ENCODE peak calls at places on chromosomes 7 and 10, in six cellular contexts. R is CD8-positive, alpha-beta T cell; M is heart right ventricle; Q is hepatocyte; U is A549; F is MM.1S. V is an unnamed sample.

GRCh38 chr10:103153302-103153759 is 39.7 kb downstream of the NT5C2 start:
- DNase-seq in R (no peak), M (no peak), Q (no peak), U (no peak), F (no peak), V (no peak)

GRCh38 chr7:91156326-91156725 is 107.9 kb upstream of the FZD1 start:
- DNase-seq in R (no peak), M (no peak), Q (no peak), U (no peak), F (no peak), V (no peak)

GRCh38 chr10:76356557-76356956 is 925.1 kb downstream of the LRMDA start:
- DNase-seq in R (no peak), M (no peak), Q (no peak), U (no peak), F (no peak), V (no peak)

GRCh38 chr7:105837765-105838241 is 38.6 kb downstream of the ATXN7L1 start:
- DNase-seq in R (no peak), M (peak), Q (no peak), U (no peak), F (no peak), V (peak)

GRCh38 chr7:129375221-129375938 is 58.9 kb upstream of the STRIP2 start:
- DNase-seq in R (no peak), M (no peak), Q (no peak), U (no peak), F (no peak), V (no peak)

GRCh38 chr10:83346216-83346910 is 792.9 kb upstream of the GHITM start:
- DNase-seq in R (no peak), M (no peak), Q (no peak), U (no peak), F (no peak), V (no peak)

GRCh38 chr10:103542764-103543616 is 49.5 kb downstream of the NEURL1 start:
- DNase-seq in R (peak), M (no peak), Q (peak), U (no peak), F (peak), V (no peak)

GRCh38 chr10:21242915-21243314 is 282.6 kb downstream of the SKIDA1 start:
- DNase-seq in R (no peak), M (no peak), Q (peak), U (no peak), F (no peak), V (no peak)

GRCh38 chr7:37462120-37462519 is 13.5 kb upstream of the ELMO1 start:
- DNase-seq in R (no peak), M (no peak), Q (no peak), U (no peak), F (no peak), V (no peak)

GRCh38 chr7:116113310-116113709 is 82.7 kb upstream of the TFEC start:
- DNase-seq in R (no peak), M (no peak), Q (no peak), U (no peak), F (no peak), V (no peak)

GRCh38 chr7:38863609-38864291 is 45.2 kb downstream of the VPS41 start:
- DNase-seq in R (no peak), M (no peak), Q (peak), U (no peak), F (no peak), V (no peak)

GRCh38 chr7:42103456-42103855 is 133.6 kb downstream of the GLI3 start:
- DNase-seq in R (no peak), M (no peak), Q (peak), U (no peak), F (no peak), V (no peak)

GRCh38 chr7:42103020-42103419 is 134.0 kb downstream of the GLI3 start:
- DNase-seq in R (no peak), M (no peak), Q (no peak), U (no peak), F (no peak), V (no peak)

GRCh38 chr7:42105541-42106349 is 131.3 kb downstream of the GLI3 start:
- DNase-seq in R (no peak), M (no peak), Q (no peak), U (no peak), F (no peak), V (no peak)

GRCh38 chr7:42104231-42104630 is 132.8 kb downstream of the GLI3 start:
- DNase-seq in R (no peak), M (no peak), Q (no peak), U (no peak), F (no peak), V (no peak)

DNA sequence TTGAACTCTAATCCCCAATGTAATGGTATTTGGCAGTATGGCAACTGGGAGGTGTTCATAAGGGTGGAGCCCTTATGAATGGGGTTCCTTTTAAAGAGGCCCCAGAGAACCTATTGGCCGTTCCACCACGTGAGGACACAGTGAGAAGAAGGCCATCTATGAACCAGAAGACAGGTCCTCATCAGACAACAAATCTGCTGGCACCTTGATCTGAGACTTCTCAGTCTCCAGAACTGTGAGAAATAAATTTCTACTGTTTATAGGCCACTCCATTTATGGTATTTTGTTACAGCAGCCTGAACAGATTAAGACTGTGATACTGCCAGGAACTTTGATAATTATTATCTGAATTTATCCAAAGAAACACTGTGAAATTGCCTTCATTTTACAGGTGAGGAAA is 132.3 kb downstream of the GLI3 start:
- DNase-seq in R (no peak), M (no peak), Q (no peak), U (no peak), F (no peak), V (no peak)
- H3K27ac ChIP-seq in R (no peak), M (no peak), Q (no peak), U (no peak), F (no peak), V (no peak)

GRCh38 chr7:55085511-55086412 is 66.9 kb downstream of the EGFR start:
- DNase-seq in R (no peak), M (no peak), Q (no peak), U (no peak), F (no peak), V (no peak)

GRCh38 chr7:55084307-55084706 is 65.5 kb downstream of the EGFR start:
- DNase-seq in R (no peak), M (no peak), Q (no peak), U (no peak), F (no peak), V (no peak)

GRCh38 chr7:55083206-55083605 is 64.4 kb downstream of the EGFR start:
- DNase-seq in R (no peak), M (no peak), Q (no peak), U (no peak), F (no peak), V (no peak)

GRCh38 chr7:55087521-55087961 is 68.7 kb downstream of the EGFR start:
- DNase-seq in R (no peak), M (no peak), Q (no peak), U (no peak), F (no peak), V (no peak)

GRCh38 chr7:55086413-55087201 is 67.8 kb downstream of the EGFR start:
- DNase-seq in R (no peak), M (no peak), Q (peak), U (no peak), F (no peak), V (no peak)
- H3K4me3 ChIP-seq in R (no peak), M (no peak), Q (no peak), U (no peak), F (no peak), V (no peak)

GRCh38 chr10:6050801-6051445 is 11.2 kb downstream of the IL2RA start:
- DNase-seq in R (peak), M (peak), Q (peak), U (peak), F (peak), V (peak)
- TF ChIP-seq CTCF in R (peak), M (peak), Q (no peak), U (peak), F (peak), V (peak)

GRCh38 chr7:17206354-17206905 is 92.0 kb upstream of the AHR start:
- DNase-seq in R (no peak), M (no peak), Q (peak), U (peak), F (no peak), V (no peak)
- H3K27ac ChIP-seq in R (no peak), M (no peak), Q (peak), U (peak), F (no peak), V (no peak)

DNA sequence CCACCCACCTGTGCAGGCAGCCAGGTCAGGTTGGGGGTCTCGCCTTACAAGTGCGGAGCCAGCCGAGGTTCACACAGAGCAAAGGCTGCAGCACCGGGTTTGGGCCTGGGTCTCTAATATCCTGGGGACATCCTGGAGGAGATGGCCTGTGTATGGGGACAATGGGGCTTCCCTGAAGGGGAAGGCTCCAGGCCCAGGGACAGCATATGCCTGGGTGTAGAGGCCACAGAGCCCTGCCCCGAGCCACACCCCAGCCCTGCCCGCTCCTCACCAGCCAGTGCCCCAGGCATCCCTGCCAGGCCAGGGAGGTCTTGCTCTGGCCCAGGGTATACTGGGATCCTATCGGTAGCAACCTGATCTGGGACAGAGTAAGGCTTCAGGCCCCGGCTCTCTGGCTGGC is 9.1 kb downstream of the TTYH3 start:
- DNase-seq in R (no peak), M (no peak), Q (no peak), U (no peak), F (no peak), V (no peak)
- H3K4me3 ChIP-seq in R (no peak), M (no peak), Q (no peak), U (no peak), F (no peak), V (peak)

GRCh38 chr10:77602231-77602912 is 35.2 kb downstream of the KCNMA1 start:
- DNase-seq in R (no peak), M (no peak), Q (no peak), U (no peak), F (no peak), V (no peak)
- TF ChIP-seq CTCF in R (no peak), M (no peak), Q (no peak), U (no peak), F (no peak), V (no peak)

DNA sequence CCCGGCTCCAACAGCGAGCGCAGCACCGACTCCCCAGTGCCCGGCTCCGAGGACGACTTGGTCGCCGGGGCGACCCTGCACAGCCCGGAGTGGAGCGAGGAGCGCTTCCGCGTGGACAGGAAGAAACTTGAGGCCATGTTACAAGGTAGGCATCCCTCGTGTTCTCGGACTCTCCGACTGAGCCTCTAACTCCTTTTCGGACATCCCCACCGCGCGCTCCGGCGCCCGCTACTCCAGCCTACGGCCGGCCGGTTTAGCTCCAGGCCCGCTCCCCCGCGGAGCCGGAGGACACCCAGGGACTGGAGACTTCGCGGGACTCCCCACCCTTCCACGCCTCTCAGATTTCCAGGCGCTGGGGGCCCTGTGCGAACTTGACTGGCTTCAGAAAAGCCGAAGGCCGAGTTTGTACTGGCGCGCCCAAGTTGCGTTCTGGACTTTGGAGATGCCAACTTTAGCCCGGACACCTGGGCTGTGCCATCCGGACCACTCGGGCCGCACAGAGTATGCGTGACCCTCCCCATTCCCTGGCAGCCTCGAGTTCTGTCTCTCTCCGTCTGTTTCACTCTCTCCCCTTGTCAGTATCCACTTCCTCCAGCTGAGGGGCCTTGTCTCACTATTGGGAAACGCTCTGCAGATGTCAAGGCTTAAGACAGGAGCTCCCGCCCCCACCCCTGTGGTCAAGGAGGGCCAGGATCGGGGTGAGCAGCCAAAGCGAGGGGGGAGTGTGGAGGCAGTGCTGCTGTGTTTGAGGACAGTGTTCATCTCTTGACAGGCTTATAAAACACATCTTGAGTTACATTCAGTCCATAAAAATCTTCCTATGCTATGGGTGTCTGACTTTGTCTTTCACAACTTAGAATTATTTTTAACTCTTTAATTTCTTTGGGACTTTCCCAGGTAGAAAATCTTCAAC is 773 bp downstream of the BICC1 start:
- DNase-seq in R (no peak), M (peak), Q (peak), U (peak), F (no peak), V (peak)
- H3K27ac ChIP-seq in R (no peak), M (peak), Q (peak), U (peak), F (no peak), V (peak)

DNA sequence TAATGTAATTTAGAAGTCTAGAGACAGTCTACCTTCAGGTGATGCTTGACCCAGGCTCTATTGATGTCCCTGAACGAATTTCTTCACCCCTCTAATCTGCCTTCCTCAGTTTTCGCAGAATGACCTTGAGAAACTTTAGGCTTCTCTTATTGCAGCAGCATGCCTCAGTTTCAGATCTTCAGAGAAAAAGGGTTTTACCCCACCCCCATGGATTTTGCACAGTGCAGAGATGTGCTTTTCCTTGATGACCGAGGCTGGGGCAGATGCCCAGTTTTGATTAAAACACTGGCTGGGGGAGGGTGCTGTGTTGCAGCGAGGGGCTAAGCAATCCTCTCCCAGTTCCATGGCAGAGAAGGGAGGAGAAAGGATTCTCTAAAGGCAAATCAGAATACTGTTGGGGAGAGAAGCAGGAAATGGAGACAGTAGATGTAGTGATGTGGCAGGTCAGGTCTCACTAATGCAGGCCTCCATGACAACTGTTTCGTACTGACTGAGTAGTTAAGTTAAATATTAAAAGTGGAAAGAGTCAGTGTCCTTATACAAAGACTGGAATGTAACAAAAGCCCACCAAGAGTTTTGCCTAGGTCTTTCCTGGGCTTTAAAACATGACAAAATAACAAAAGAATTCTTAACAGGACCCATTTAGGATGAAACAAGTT is 50.8 kb upstream of the PDZD8 start:
- DNase-seq in R (no peak), M (no peak), Q (no peak), U (no peak), F (no peak), V (no peak)
- H3K4me3 ChIP-seq in R (no peak), M (no peak), Q (no peak), U (no peak), F (no peak), V (no peak)